ENCODE peak calls at places on chromosomes 7 and 10, in four cellular contexts. One of them, this sample, is unnamed.

GRCh38 chr7:55100172-55100961 is 81.5 kb downstream of the EGFR start:
- DNase-seq in NCI-H2171 treated with DMSO at 0.1 percent for 48 hours: peak
- DNase-seq in IMR-90: peak
- DNase-seq in T-helper 9 cell: no peak
- DNase-seq in this sample: no peak

GRCh38 chr10:61836233-61836887 is 65.1 kb upstream of the ARID5B start:
- DNase-seq in NCI-H2171 treated with DMSO at 0.1 percent for 48 hours: no peak
- DNase-seq in IMR-90: no peak
- DNase-seq in T-helper 9 cell: no peak
- DNase-seq in this sample: peak

GRCh38 chr10:33134011-33134751 is 176.2 kb upstream of the ITGB1 start:
- DNase-seq in NCI-H2171 treated with DMSO at 0.1 percent for 48 hours: no peak
- DNase-seq in IMR-90: peak
- DNase-seq in T-helper 9 cell: peak
- DNase-seq in this sample: no peak

GRCh38 chr10:75428434-75429158 is 2.8 kb upstream of the LRMDA start:
- DNase-seq in NCI-H2171 treated with DMSO at 0.1 percent for 48 hours: no peak
- DNase-seq in IMR-90: peak
- DNase-seq in T-helper 9 cell: no peak
- DNase-seq in this sample: no peak

GRCh38 chr7:5638994-5639393 is 142.5 kb downstream of the RNF216 start:
- DNase-seq in NCI-H2171 treated with DMSO at 0.1 percent for 48 hours: no peak
- DNase-seq in IMR-90: peak
- DNase-seq in T-helper 9 cell: no peak
- DNase-seq in this sample: no peak

GRCh38 chr7:133011746-133012145 is 70.1 kb downstream of the CHCHD3 start:
- DNase-seq in NCI-H2171 treated with DMSO at 0.1 percent for 48 hours: no peak
- DNase-seq in IMR-90: no peak
- DNase-seq in T-helper 9 cell: no peak
- DNase-seq in this sample: no peak

GRCh38 chr7:100694196-100694745 is at the start of gene GIGYF1:
- DNase-seq in NCI-H2171 treated with DMSO at 0.1 percent for 48 hours: peak
- DNase-seq in IMR-90: peak
- DNase-seq in T-helper 9 cell: peak
- DNase-seq in this sample: peak

GRCh38 chr7:138278601-138279000 is 181.5 kb upstream of the TRIM24 start:
- DNase-seq in NCI-H2171 treated with DMSO at 0.1 percent for 48 hours: no peak
- DNase-seq in IMR-90: no peak
- DNase-seq in T-helper 9 cell: no peak
- DNase-seq in this sample: no peak

GRCh38 chr10:49596836-49597235 is 13.3 kb upstream of the SLC18A3 start:
- DNase-seq in NCI-H2171 treated with DMSO at 0.1 percent for 48 hours: no peak
- DNase-seq in IMR-90: no peak
- DNase-seq in T-helper 9 cell: no peak
- DNase-seq in this sample: no peak

GRCh38 chr7:21542891-21543527 is at the start of gene DNAH11:
- DNase-seq in NCI-H2171 treated with DMSO at 0.1 percent for 48 hours: no peak
- DNase-seq in IMR-90: no peak
- DNase-seq in T-helper 9 cell: no peak
- DNase-seq in this sample: peak

GRCh38 chr7:21944616-21945373 is 904 bp downstream of the CDCA7L start:
- DNase-seq in NCI-H2171 treated with DMSO at 0.1 percent for 48 hours: peak
- DNase-seq in IMR-90: peak
- DNase-seq in T-helper 9 cell: peak
- DNase-seq in this sample: peak

GRCh38 chr10:49176310-49177268 is 11.6 kb downstream of the TMEM273 start:
- DNase-seq in NCI-H2171 treated with DMSO at 0.1 percent for 48 hours: no peak
- DNase-seq in IMR-90: no peak
- DNase-seq in T-helper 9 cell: no peak
- DNase-seq in this sample: no peak

GRCh38 chr10:105827133-105827532 is 1186.0 kb downstream of the SORCS3 start:
- DNase-seq in NCI-H2171 treated with DMSO at 0.1 percent for 48 hours: no peak
- DNase-seq in IMR-90: no peak
- DNase-seq in T-helper 9 cell: no peak
- DNase-seq in this sample: no peak

GRCh38 chr7:31122649-31123058 is 70.5 kb downstream of the ADCYAP1R1 start:
- DNase-seq in NCI-H2171 treated with DMSO at 0.1 percent for 48 hours: peak
- DNase-seq in IMR-90: peak
- DNase-seq in T-helper 9 cell: no peak
- DNase-seq in this sample: peak

GRCh38 chr7:142176901-142177300 is 65.4 kb downstream of the MGAM2 start:
- DNase-seq in NCI-H2171 treated with DMSO at 0.1 percent for 48 hours: no peak
- DNase-seq in IMR-90: no peak
- DNase-seq in T-helper 9 cell: no peak
- DNase-seq in this sample: no peak

GRCh38 chr7:139452948-139453672 is 30.4 kb downstream of the KLRG2 start:
- DNase-seq in NCI-H2171 treated with DMSO at 0.1 percent for 48 hours: no peak
- DNase-seq in IMR-90: peak
- DNase-seq in T-helper 9 cell: no peak
- DNase-seq in this sample: no peak

GRCh38 chr7:82694020-82694419 is 250.4 kb upstream of the CACNA2D1 start:
- DNase-seq in NCI-H2171 treated with DMSO at 0.1 percent for 48 hours: no peak
- DNase-seq in IMR-90: no peak
- DNase-seq in T-helper 9 cell: no peak
- DNase-seq in this sample: peak

GRCh38 chr10:86085136-86085535 is 281.5 kb downstream of the GRID1 start:
- DNase-seq in NCI-H2171 treated with DMSO at 0.1 percent for 48 hours: no peak
- DNase-seq in IMR-90: no peak
- DNase-seq in T-helper 9 cell: no peak
- DNase-seq in this sample: no peak

GRCh38 chr7:21300692-21301091 is 127.2 kb upstream of the SP4 start:
- DNase-seq in NCI-H2171 treated with DMSO at 0.1 percent for 48 hours: no peak
- DNase-seq in IMR-90: no peak
- DNase-seq in T-helper 9 cell: no peak
- DNase-seq in this sample: peak

GRCh38 chr7:77904252-77904651 is 105.7 kb downstream of the PHTF2 start:
- DNase-seq in NCI-H2171 treated with DMSO at 0.1 percent for 48 hours: no peak
- DNase-seq in IMR-90: peak
- DNase-seq in T-helper 9 cell: no peak
- DNase-seq in this sample: no peak

GRCh38 chr10:32338262-32338661 is 8.7 kb downstream of the EPC1 start:
- DNase-seq in NCI-H2171 treated with DMSO at 0.1 percent for 48 hours: no peak
- DNase-seq in IMR-90: peak
- DNase-seq in T-helper 9 cell: no peak
- DNase-seq in this sample: no peak

GRCh38 chr7:71824356-71824755 is 587.8 kb downstream of the CALN1 start:
- DNase-seq in NCI-H2171 treated with DMSO at 0.1 percent for 48 hours: no peak
- DNase-seq in IMR-90: no peak
- DNase-seq in T-helper 9 cell: no peak
- DNase-seq in this sample: no peak

GRCh38 chr10:114526497-114527238 is 122.4 kb upstream of the AFAP1L2 start:
- DNase-seq in NCI-H2171 treated with DMSO at 0.1 percent for 48 hours: no peak
- DNase-seq in IMR-90: peak
- DNase-seq in T-helper 9 cell: peak
- DNase-seq in this sample: peak

GRCh38 chr7:149302222-149302621 is 40.2 kb downstream of the ZNF783 start:
- DNase-seq in NCI-H2171 treated with DMSO at 0.1 percent for 48 hours: no peak
- DNase-seq in IMR-90: no peak
- DNase-seq in T-helper 9 cell: no peak
- DNase-seq in this sample: no peak

GRCh38 chr10:19817251-19818046 is 1.2 kb downstream of the PLXDC2 start:
- DNase-seq in NCI-H2171 treated with DMSO at 0.1 percent for 48 hours: no peak
- DNase-seq in IMR-90: no peak
- DNase-seq in T-helper 9 cell: no peak
- DNase-seq in this sample: peak

GRCh38 chr10:71933651-71934050 is 30.5 kb upstream of the CHST3 start:
- DNase-seq in NCI-H2171 treated with DMSO at 0.1 percent for 48 hours: no peak
- DNase-seq in IMR-90: no peak
- DNase-seq in T-helper 9 cell: no peak
- DNase-seq in this sample: no peak

GRCh38 chr10:84510121-84510520 is 181.7 kb downstream of the CCSER2 start:
- DNase-seq in NCI-H2171 treated with DMSO at 0.1 percent for 48 hours: peak
- DNase-seq in IMR-90: peak
- DNase-seq in T-helper 9 cell: no peak
- DNase-seq in this sample: peak

GRCh38 chr7:41567350-41568114 is 135.4 kb downstream of the INHBA start:
- DNase-seq in NCI-H2171 treated with DMSO at 0.1 percent for 48 hours: no peak
- DNase-seq in IMR-90: peak
- DNase-seq in T-helper 9 cell: no peak
- DNase-seq in this sample: no peak

GRCh38 chr10:32417906-32418547 is 27.9 kb upstream of the CCDC7 start:
- DNase-seq in NCI-H2171 treated with DMSO at 0.1 percent for 48 hours: no peak
- DNase-seq in IMR-90: peak
- DNase-seq in T-helper 9 cell: no peak
- DNase-seq in this sample: no peak

GRCh38 chr10:71213761-71214440 is 1.5 kb downstream of the UNC5B start:
- DNase-seq in NCI-H2171 treated with DMSO at 0.1 percent for 48 hours: no peak
- DNase-seq in IMR-90: peak
- DNase-seq in T-helper 9 cell: no peak
- DNase-seq in this sample: peak

GRCh38 chr7:99733448-99733847 is 1.5 kb downstream of the CYP3A7 start:
- DNase-seq in NCI-H2171 treated with DMSO at 0.1 percent for 48 hours: no peak
- DNase-seq in IMR-90: no peak
- DNase-seq in T-helper 9 cell: no peak
- DNase-seq in this sample: no peak

GRCh38 chr7:50793115-50793946 is 10.6 kb upstream of the GRB10 start:
- DNase-seq in NCI-H2171 treated with DMSO at 0.1 percent for 48 hours: no peak
- DNase-seq in IMR-90: peak
- DNase-seq in T-helper 9 cell: no peak
- DNase-seq in this sample: peak

GRCh38 chr10:5125315-5126044 is 31.3 kb downstream of the AKR1C3 start:
- DNase-seq in NCI-H2171 treated with DMSO at 0.1 percent for 48 hours: peak
- DNase-seq in IMR-90: no peak
- DNase-seq in T-helper 9 cell: no peak
- DNase-seq in this sample: no peak

GRCh38 chr7:36276428-36277246 is 113.0 kb upstream of the ANLN start:
- DNase-seq in NCI-H2171 treated with DMSO at 0.1 percent for 48 hours: no peak
- DNase-seq in IMR-90: no peak
- DNase-seq in T-helper 9 cell: no peak
- DNase-seq in this sample: no peak

GRCh38 chr10:54139819-54140428 is 661.1 kb downstream of the PCDH15 start:
- DNase-seq in NCI-H2171 treated with DMSO at 0.1 percent for 48 hours: no peak
- DNase-seq in IMR-90: no peak
- DNase-seq in T-helper 9 cell: no peak
- DNase-seq in this sample: no peak

GRCh38 chr10:29669149-29669548 is 34.4 kb upstream of the SVIL start:
- DNase-seq in NCI-H2171 treated with DMSO at 0.1 percent for 48 hours: no peak
- DNase-seq in IMR-90: peak
- DNase-seq in T-helper 9 cell: no peak
- DNase-seq in this sample: no peak

GRCh38 chr7:91918356-91918755 is 22.3 kb upstream of the AKAP9 start:
- DNase-seq in NCI-H2171 treated with DMSO at 0.1 percent for 48 hours: no peak
- DNase-seq in IMR-90: no peak
- DNase-seq in T-helper 9 cell: no peak
- DNase-seq in this sample: no peak

GRCh38 chr10:131750973-131751826 is 149.6 kb upstream of the PPP2R2D start:
- DNase-seq in NCI-H2171 treated with DMSO at 0.1 percent for 48 hours: no peak
- DNase-seq in IMR-90: no peak
- DNase-seq in T-helper 9 cell: no peak
- DNase-seq in this sample: no peak

GRCh38 chr10:96229568-96230030 is 41.8 kb downstream of the BLNK start:
- DNase-seq in NCI-H2171 treated with DMSO at 0.1 percent for 48 hours: peak
- DNase-seq in IMR-90: peak
- DNase-seq in T-helper 9 cell: peak
- DNase-seq in this sample: peak